ENCODE peak calls at places on chromosomes 5 and 9, in eight cellular contexts. G is AG08395, V is left ventricle myocardium superior, L is chondrocyte, Q is right atrium auricular region, B is RWPE1, W is prostate gland, O is colonic mucosa. J is an unnamed sample.

GRCh38 chr5:23419115-23419514 is 88.3 kb upstream of the PRDM9 start:
- DNase-seq in B (peak), G (no peak), Q (no peak), W (no peak), V (no peak), O (no peak), L (no peak), J (no peak)

GRCh38 chr9:122835313-122835731 is 6.9 kb upstream of the PDCL start:
- DNase-seq in V (no peak), W (no peak), O (no peak), B (no peak), G (no peak), L (no peak), Q (no peak), J (no peak)

GRCh38 chr9:19471737-19472648 is 63.2 kb downstream of the ACER2 start:
- DNase-seq in B (peak), V (peak), L (no peak), O (peak), Q (peak), G (peak), W (no peak), J (peak)

GRCh38 chr9:91117959-91118651 is 243.6 kb downstream of the AUH start:
- DNase-seq in O (peak), Q (peak), B (no peak), G (peak), V (peak), W (peak), L (peak), J (peak)

GRCh38 chr9:34279431-34279830 is 49.6 kb downstream of the KIF24 start:
- DNase-seq in G (peak), B (peak), L (no peak), V (no peak), Q (no peak), O (no peak), W (no peak), J (no peak)

GRCh38 chr9:71819115-71819739 is 50.9 kb upstream of the CEMIP2 start:
- DNase-seq in Q (no peak), W (peak), L (no peak), G (peak), O (peak), B (peak), V (no peak), J (peak)

GRCh38 chr5:149221731-149222342 is 49.8 kb upstream of the AFAP1L1 start:
- DNase-seq in Q (no peak), V (no peak), B (no peak), L (no peak), W (no peak), O (no peak), G (no peak), J (no peak)

GRCh38 chr9:2722715-2723114 is 5.4 kb downstream of the KCNV2 start:
- DNase-seq in O (no peak), W (no peak), L (no peak), Q (no peak), V (no peak), B (peak), G (peak), J (peak)

GRCh38 chr5:176180781-176181180 is 57.4 kb upstream of the SIMC1 start:
- DNase-seq in O (no peak), G (no peak), W (no peak), Q (peak), V (no peak), L (no peak), B (no peak), J (no peak)

J was measured in adipocyte.